ENCODE peak calls at places on chromosome 7, in six cellular contexts. J, S, Q, R, N and P are unnamed samples.

GRCh38 chr7:11127988-11128387 is 154.3 kb downstream of the PHF14 start:
- DNase-seq in J (no peak), S (no peak), Q (no peak), R (no peak), N (no peak), P (no peak)

GRCh38 chr7:125668321-125668993 is 738.8 kb upstream of the POT1 start:
- DNase-seq in J (no peak), S (no peak), Q (no peak), R (no peak), N (no peak), P (no peak)

GRCh38 chr7:156984209-156984891 is 26.1 kb downstream of the MNX1 start:
- DNase-seq in J (no peak), S (no peak), Q (peak; percentile 60), R (no peak), N (no peak), P (no peak)

GRCh38 chr7:136942396-136942795 is 73.9 kb downstream of the CHRM2 start:
- DNase-seq in J (no peak), S (no peak), Q (no peak), R (no peak), N (no peak), P (no peak)

GRCh38 chr7:67625257-67625713 is 628.7 kb downstream of the TYW1 start:
- DNase-seq in J (peak; percentile 51), S (peak; percentile 53), Q (peak; percentile 72), R (peak; percentile 89), N (peak; percentile 80), P (peak; percentile 77)

GRCh38 chr7:102424787-102425218 is 8.6 kb upstream of the ORAI2 start:
- DNase-seq in J (no peak), S (no peak), Q (no peak), R (no peak), N (no peak), P (no peak)

GRCh38 chr7:101740981-101741725 is 76.3 kb upstream of the CUX1 start:
- DNase-seq in J (no peak), S (no peak), Q (no peak), R (no peak), N (no peak), P (no peak)

GRCh38 chr7:55509322-55509721 is 63.0 kb downstream of the VOPP1 start:
- DNase-seq in J (no peak), S (no peak), Q (peak; percentile 56), R (no peak), N (no peak), P (no peak)

GRCh38 chr7:84697506-84697905 is 489.4 kb downstream of the SEMA3D start:
- DNase-seq in J (no peak), S (no peak), Q (no peak), R (no peak), N (no peak), P (peak; percentile 58)

GRCh38 chr7:17663056-17663675 is 277.1 kb downstream of the SNX13 start:
- DNase-seq in J (no peak), S (no peak), Q (no peak), R (no peak), N (no peak), P (no peak)

GRCh38 chr7:95861041-95861440 is 88.7 kb downstream of the DYNC1I1 start:
- DNase-seq in J (no peak), S (no peak), Q (no peak), R (no peak), N (no peak), P (no peak)

GRCh38 chr7:154812027-154812426 is 190.9 kb downstream of the PAXIP1 start:
- DNase-seq in J (no peak), S (no peak), Q (no peak), R (no peak), N (no peak), P (no peak)
- TF ChIP-seq EP300 in J (no peak), S (no peak), Q (no peak), R (no peak), N (no peak), P (no peak)

DNA sequence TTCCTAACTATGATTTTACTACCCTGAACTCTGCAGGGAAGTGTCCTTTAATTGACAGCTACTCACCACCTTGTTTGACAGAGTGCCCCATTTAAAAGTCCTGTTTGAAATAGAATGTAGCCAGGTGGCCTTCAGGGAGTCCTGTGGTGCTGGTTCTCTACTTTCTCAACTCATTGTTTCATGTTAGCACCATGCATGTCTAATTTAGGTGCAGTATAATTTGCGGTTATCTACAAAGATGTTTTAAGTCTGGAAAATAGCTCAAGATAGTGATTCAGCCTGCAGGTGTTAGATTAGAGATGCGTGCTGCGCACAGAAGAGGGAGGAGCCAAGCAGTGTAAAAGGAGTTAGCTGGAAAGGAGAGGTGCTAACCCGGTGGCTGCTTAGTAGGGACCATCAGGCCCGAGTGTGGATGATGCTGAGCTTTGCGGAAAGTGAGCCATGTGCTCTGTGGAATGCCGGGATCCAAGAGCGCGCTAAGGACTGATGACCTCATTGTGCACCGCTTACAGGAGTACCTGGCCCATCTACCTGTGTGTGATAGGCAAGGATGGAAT is 1.2 kb downstream of the CCM2 start:
- DNase-seq in J (no peak), S (no peak), Q (no peak), R (peak; percentile 59), N (peak; percentile 52), P (no peak)
- TF ChIP-seq EP300 in J (no peak), S (no peak), Q (no peak), R (no peak), N (peak; percentile 60), P (no peak)

DNA sequence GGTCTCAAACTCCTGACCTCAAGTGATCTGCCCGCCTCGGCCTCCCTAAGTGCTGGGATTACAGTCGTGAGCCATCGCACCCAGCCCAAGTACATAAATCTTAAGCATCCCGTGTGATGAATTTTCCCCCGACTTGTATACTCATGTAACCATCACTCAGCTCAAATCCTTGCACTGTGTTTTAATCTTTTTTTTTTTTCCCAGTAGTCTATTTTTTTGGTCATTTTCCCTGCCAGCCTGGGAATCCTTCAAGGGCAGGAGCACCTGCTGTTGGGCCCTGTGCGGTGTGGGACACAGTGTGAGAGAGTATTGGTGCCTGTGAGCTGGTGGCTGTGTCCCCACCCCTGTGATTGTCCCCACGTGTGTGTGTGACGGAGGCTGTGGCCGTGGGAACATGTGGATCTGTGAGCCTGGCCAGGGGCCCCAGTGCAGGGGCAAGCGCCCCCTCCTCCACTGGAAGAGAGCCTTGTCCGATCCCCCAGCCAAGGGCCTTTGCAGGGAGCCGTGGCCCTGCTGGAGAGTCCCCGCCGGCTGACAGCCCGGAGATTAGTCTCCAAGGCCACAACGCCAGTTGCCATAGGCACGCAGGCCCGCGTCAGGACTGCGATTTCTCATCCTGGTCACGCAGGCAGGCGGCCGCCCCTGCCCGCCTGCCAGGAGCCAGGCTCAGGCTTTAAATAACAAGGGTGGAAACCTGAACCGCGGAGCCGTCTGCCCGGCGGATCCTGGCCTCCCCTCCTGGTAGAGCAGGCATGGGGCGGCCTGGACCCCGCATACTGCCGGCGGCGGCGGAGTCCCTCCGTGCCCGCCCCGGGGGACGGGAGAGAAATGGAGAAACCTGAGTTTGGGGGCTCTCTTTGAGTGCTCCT is 26.5 kb downstream of the GTF2IRD1 start:
- DNase-seq in J (peak; percentile 62), S (peak; percentile 86), Q (peak; percentile 59), R (peak; percentile 96), N (no peak), P (no peak)
- TF ChIP-seq EP300 in J (no peak), S (peak; percentile 89), Q (peak; percentile 70), R (peak; percentile 84), N (no peak), P (no peak)

GRCh38 chr7:97457054-97457453 is 274.8 kb upstream of the TAC1 start:
- DNase-seq in J (no peak), S (no peak), Q (no peak), R (no peak), N (no peak), P (no peak)
- TF ChIP-seq EP300 in J (no peak), S (no peak), Q (no peak), R (no peak), N (no peak), P (no peak)

DNA sequence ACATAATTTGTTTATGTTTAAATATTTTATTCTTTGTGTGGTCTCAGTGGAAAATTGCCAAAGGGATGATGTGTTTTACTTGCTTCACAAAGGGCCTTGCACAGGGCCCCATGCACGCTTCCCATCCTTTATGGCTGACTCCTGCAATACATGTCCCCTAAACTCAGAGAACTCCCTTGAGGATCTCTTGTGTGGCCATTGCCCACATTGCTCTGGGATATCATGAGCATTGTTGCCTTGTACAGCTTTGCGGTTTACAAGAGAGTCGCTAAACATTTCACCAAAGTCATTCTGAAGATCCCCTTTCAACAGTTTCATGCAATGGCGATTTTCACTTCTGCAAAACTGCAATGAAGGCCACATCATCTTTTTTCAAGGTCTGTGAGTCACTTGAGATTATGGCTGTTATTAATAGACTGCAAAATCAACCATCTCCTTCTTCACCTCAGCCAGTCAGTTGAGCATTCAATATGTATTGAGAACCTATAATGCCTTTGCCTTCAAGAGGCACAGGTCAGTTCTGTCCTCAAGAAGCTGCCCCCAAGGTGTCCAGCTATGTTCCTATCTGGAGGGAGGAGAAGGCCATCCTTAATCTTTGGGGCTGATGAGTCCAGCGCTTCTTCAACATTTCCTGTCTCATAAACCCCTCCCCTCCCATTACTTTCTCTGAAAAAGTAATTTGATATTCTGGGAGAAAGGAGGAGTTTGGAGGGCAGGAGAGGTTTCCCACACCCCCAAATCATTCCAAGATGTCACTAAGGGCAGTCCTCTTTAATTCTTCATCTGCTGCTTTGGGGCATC is 108.1 kb downstream of the CCDC71L start:
- DNase-seq in J (no peak), S (no peak), Q (no peak), R (no peak), N (peak; percentile 54), P (no peak)
- TF ChIP-seq EP300 in J (no peak), S (no peak), Q (peak; percentile 56), R (no peak), N (peak; percentile 5), P (no peak)

DNA sequence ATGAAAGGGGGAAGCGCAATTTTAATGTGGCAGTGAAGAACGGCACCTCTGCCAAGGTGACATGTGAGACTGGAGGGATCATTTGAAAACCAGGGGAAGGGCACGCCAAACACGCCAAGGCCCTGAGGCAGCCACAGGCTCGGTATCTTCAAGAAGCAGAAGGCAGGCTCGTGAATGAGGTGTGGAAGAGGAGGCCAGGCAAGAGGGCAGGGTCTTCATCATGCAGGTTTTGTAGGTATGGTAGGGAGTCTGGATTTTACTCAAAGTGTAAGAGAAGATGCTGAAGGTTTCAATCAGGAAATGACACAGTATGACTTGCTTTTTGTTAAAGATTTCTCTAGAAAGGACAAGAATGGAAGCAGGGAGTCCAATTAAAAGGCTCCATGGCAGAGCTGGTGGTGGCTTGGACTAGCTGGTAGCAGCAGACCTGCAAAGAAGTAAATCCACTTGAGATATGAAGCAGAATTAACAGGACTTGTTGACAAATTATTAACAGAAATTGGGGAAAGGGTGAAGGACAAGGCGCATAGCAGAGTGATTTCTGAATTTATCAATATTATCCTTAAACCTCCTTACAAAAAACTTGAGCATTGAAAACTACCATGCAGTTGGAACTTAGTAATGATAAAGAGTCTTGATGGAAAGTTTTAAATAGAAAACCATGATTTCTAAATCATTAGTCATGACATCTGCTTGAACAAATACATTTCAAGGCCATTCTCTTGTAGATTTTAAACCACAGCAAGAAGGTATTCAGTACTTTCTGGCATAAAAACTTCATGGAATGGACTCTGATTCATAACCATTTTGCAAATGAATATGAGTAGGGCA is 70.4 kb downstream of the COA1 start:
- DNase-seq in J (peak; percentile 81), S (no peak), Q (no peak), R (no peak), N (no peak), P (peak; percentile 74)
- TF ChIP-seq EP300 in J (no peak), S (no peak), Q (no peak), R (no peak), N (no peak), P (no peak)

GRCh38 chr7:46369933-46370654 is 449.0 kb upstream of the IGFBP3 start:
- DNase-seq in J (no peak), S (no peak), Q (no peak), R (no peak), N (no peak), P (no peak)
- TF ChIP-seq EP300 in J (no peak), S (no peak), Q (no peak), R (no peak), N (no peak), P (no peak)